ENCODE peak calls at places on chromosomes 7 and 10, in four cellular contexts. I is HCT116, T is HepG2, P is K562. K is an unnamed sample.

GRCh38 chr7:1940863-1941262 is 270.8 kb downstream of the ELFN1 start:
- DNase-seq in I (no peak), T (no peak), P (peak), K (no peak)

GRCh38 chr10:79982486-79982800 is 33.5 kb upstream of the SFTPD start:
- DNase-seq in I (no peak), T (no peak), P (no peak), K (no peak)

GRCh38 chr7:10706875-10707493 is 266.7 kb upstream of the PHF14 start:
- DNase-seq in I (no peak), T (no peak), P (no peak), K (no peak)

GRCh38 chr10:49252313-49253034 is 46.5 kb upstream of the C10orf71 start:
- DNase-seq in I (no peak), T (no peak), P (no peak), K (no peak)

GRCh38 chr7:82945056-82945455 is 217.6 kb downstream of the PCLO start:
- DNase-seq in I (no peak), T (no peak), P (no peak), K (no peak)

GRCh38 chr10:70430489-70431445 is 10.7 kb downstream of the NODAL start:
- DNase-seq in I (no peak), T (peak), P (no peak), K (no peak)

GRCh38 chr10:125397608-125398007 is 237.2 kb upstream of the CTBP2 start:
- DNase-seq in I (no peak), T (no peak), P (no peak), K (no peak)

GRCh38 chr7:28988818-28989595 is 30.9 kb upstream of the TRIL start:
- DNase-seq in I (no peak), T (no peak), P (no peak), K (no peak)

GRCh38 chr10:76769161-76769560 is 868.4 kb downstream of the KCNMA1 start:
- DNase-seq in I (no peak), T (no peak), P (no peak), K (no peak)

GRCh38 chr7:40283391-40283790 is 148.6 kb downstream of the SUGCT start:
- DNase-seq in I (no peak), T (no peak), P (no peak), K (no peak)
- TF ChIP-seq FOSL1 in I (no peak), T (no peak), P (no peak), K (no peak)

GRCh38 chr10:133401500-133401899 is 7.5 kb downstream of the MTG1 start:
- DNase-seq in I (no peak), T (no peak), P (no peak), K (no peak)

GRCh38 chr10:133401981-133402725 is 8.2 kb downstream of the MTG1 start:
- DNase-seq in I (no peak), T (no peak), P (no peak), K (peak)

GRCh38 chr10:133403359-133403758 is 9.4 kb downstream of the MTG1 start:
- DNase-seq in I (no peak), T (no peak), P (no peak), K (peak)

GRCh38 chr10:133405844-133406527 is 12.0 kb downstream of the MTG1 start:
- DNase-seq in I (no peak), T (no peak), P (no peak), K (no peak)

DNA sequence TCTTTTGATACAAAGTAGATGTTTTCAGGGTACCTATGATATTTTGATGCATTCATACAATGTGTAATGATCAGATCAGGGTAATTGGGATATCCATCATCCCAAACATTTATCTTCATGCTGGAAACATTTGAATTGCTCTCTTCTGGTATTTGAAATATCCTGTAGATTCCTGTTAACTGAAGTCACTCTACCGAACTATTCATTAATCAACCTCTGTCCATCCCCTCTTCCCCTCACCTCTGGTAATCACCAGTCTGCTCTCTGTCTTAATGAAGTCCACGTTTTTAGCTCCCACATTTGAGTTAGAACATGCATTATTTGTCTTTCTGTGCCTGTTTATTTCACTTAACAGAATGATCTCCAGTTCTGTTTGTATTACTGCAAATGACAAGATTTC is 11.3 kb downstream of the MTG1 start:
- DNase-seq in I (no peak), T (no peak), P (no peak), K (no peak)
- TF ChIP-seq SIN3A in I (no peak), T (no peak), P (no peak), K (no peak)

DNA sequence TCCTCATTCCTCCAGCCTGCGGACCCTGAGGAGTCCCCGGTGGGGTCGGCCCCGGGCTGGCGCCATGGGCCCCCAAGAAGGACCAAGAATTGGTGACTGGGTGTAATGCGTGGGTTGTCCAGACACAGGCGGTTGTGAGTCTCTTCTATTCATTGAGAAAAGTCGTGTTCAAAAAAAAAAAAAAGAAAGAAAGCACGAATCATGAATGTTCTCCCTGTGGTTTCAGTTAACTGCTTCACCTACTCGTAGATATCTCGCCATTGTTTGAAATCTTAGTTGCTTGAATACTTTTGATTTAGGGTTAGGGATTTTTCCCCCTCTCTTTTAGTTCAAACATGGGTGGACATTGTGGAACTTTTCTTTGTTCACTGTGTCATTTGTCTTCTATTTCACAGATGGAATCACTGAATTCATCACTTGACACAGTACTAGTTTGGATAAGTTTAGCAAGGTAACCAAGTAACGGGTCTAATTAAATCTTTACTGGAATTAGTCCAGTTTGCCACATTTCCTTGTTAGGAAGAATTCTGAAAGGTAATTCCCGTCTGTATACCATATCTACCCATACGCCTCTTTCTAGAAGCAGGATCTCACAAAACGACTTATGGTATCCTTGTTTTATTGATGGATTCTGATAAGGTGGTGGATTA is 775 bp downstream of the STARD3NL start:
- DNase-seq in I (no peak), T (no peak), P (no peak), K (no peak)
- TF ChIP-seq FOSL1 in I (no peak), T (no peak), P (no peak), K (no peak)

DNA sequence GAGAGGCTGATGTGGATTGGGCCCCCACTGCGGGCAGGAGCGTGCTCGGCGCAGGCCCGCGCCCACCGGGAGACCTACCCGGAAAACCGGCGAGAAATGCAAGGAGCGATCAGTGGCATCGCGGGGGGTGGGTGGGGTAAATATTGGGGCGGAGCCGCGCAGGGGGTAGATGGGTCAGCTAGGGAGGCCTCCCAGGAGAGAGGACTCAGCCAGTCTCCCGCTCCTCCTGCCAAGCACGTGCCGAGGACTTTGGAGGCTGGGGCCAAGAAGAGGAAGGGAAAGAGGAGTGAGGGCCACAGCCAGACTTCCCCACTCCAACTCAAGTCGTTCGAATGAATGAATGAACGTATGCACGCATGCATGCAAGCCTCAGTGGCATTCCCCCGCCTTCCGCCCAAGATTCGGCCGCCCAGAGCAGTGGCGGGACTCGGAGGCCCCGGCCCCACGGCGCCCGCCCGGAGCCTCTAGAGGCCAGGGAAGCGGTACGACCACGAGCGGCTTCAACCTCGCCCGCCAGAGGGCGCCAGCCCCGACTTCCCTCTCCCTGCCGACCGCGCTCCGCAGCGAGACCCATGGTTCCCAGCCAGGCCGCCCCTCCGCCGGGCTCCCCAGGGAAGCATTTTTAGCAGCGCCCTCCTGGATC is 3.6 kb downstream of the NPM3 start:
- DNase-seq in I (peak), T (no peak), P (no peak), K (peak)
- TF ChIP-seq SIN3A in I (no peak), T (no peak), P (no peak), K (no peak)

GRCh38 chr10:43238462-43238861 is 28.4 kb downstream of the RASGEF1A start:
- DNase-seq in I (no peak), T (no peak), P (no peak), K (no peak)
- TF ChIP-seq FOSL1 in I (no peak), T (no peak), P (no peak), K (no peak)

DNA sequence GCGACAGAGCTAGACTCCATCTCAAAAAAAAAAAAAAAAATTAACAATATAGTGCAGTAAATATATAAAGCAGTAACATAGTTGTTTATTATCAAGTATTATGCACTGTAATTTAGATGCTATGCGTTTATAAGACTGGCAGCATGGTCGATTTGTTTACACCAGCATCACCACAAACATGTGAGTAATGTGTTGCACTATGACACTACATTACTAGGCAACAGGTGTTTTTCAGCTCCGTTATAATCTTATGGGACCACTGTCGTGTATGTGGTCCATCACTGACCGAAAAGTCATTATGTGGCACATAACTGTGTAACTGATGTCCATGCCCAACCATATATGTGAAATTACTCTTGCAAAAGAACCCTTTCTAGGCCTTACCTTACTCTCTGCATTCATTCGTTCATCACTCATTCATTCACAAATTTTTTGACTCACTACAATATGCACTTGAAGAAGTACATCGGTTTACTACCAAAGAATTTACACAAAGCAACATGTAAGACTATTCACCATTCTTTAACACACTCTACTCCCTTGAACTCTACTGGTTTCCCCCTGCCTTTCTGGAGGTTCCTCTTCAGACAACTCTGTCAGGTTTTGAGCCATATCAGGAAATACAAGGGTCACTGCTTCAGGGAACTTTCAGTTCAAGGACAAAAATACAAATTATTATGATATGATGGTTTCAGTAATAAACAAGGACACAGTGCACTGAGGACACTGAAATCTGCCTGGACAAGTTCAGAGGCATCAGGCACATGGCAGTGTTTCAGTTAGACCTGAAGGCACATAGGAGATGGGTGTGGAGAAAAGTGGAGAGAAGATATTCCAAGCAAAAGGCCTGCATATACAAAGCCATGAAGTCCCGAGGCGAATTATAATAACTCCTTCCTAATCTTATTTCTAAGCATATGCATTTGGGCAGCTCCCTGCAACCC is 17.4 kb downstream of the ITGB1 start:
- DNase-seq in I (no peak), T (no peak), P (no peak), K (no peak)
- TF ChIP-seq SIN3A in I (no peak), T (no peak), P (no peak), K (no peak)

GRCh38 chr7:36084485-36085091 is 68.5 kb upstream of the EEPD1 start:
- DNase-seq in I (peak), T (peak), P (peak), K (peak)
- TF ChIP-seq FOSL1 in I (no peak), T (no peak), P (no peak), K (no peak)

GRCh38 chr7:6107924-6108323 is 76.7 kb downstream of the ANKRD61 start:
- DNase-seq in I (no peak), T (no peak), P (no peak), K (no peak)

GRCh38 chr7:6111041-6111440 is 79.9 kb downstream of the ANKRD61 start:
- DNase-seq in I (no peak), T (no peak), P (no peak), K (no peak)

DNA sequence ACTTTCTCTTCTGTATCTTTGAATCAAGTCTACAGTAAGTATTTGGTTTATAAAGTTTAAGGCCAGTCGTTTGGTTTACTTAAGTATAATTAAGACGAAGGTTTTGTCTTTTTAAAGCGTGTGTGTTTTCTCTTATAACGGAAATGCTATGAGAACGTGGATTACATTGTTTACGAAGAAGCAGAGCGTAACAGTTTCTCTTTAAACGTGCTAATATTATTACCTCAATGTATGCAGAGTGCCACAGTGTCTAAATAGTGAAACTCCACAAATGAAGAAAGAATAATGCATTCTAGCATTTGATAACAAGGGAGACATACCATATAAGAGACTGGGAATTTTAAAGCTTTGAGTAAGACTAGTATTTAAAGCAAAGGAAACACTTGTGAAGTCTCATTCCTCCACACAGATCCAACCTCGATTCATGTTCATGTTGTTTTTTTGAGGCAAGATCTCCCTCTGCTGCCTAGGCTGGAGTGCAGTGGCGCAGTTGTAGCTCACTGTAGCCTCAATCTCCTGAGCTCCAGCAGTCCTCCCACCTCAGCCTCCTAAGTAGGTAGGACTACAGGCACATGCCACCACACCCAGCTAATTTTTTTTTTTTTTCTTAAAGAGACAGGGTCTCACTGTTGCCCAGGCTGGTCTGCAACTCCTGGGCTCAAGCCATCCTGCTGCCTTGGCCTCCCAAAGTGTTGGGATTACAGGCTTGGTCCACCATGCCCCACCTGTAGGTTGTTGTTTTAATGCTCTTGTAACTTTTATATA is 75.1 kb downstream of the ANKRD61 start:
- DNase-seq in I (peak), T (peak), P (no peak), K (no peak)
- TF ChIP-seq SIN3A in I (no peak), T (peak), P (no peak), K (no peak)

DNA sequence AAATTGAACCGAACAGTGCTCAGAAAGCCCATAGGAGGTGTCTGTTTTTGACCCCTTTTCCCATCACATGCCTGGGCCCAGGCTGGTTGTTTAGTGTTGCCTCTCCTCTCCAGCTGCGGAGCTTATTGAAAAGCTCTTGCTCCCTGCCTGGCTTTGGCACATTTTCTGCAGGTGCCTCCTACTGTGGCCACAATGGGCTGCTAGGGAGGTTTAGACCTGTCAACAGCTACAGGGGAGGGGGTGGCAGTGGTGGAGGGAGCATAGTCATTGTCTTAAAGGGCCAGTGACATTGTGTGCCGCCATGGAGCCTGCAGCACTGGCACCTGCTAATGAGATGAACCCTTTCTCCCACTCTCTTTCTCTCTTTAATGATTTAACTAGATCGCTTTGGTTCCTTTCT is 13.2 kb upstream of the ENO4 start:
- DNase-seq in I (no peak), T (no peak), P (no peak), K (peak)
- TF ChIP-seq FOSL1 in I (no peak), T (no peak), P (no peak), K (no peak)

K was measured in H1.